ENCODE peak calls at places on chromosome 6, in eight cellular contexts. N, P, T, E, Q, X, O and W are unnamed samples.

GRCh38 chr6:152980656-152981055 is 2.2 kb downstream of the FBXO5 start:
- DNase-seq in N (no peak), Q (no peak), T (no peak), P (no peak), E (no peak), O (no peak), X (no peak), W (no peak)

GRCh38 chr6:106702451-106703110 is 73.2 kb downstream of the QRSL1 start:
- DNase-seq in P (peak), O (no peak), N (no peak), T (no peak), Q (peak), X (no peak), E (peak), W (no peak)

GRCh38 chr6:80132942-80133517 is 26.6 kb downstream of the BCKDHB start:
- DNase-seq in E (peak), O (peak), Q (peak), P (peak), N (peak), X (no peak), T (peak), W (peak)

GRCh38 chr6:134288538-134289203 is 29.2 kb downstream of the SGK1 start:
- DNase-seq in Q (no peak), E (no peak), T (no peak), P (peak), O (peak), N (peak), X (no peak), W (no peak)

GRCh38 chr6:4093288-4093687 is 14.4 kb upstream of the FAM217A start:
- DNase-seq in O (no peak), X (no peak), E (no peak), P (no peak), Q (no peak), N (no peak), T (no peak), W (no peak)

GRCh38 chr6:134519456-134519855 is 201.5 kb upstream of the SGK1 start:
- DNase-seq in O (no peak), N (no peak), E (no peak), X (no peak), P (peak), T (no peak), Q (no peak), W (no peak)

GRCh38 chr6:32972353-32973143 is 4.2 kb downstream of the BRD2 start:
- DNase-seq in T (peak), O (no peak), Q (peak), N (no peak), X (peak), P (peak), E (no peak), W (no peak)

GRCh38 chr6:148392611-148393160 is 50.0 kb downstream of the SASH1 start:
- DNase-seq in E (no peak), X (no peak), O (no peak), P (no peak), Q (no peak), T (no peak), N (no peak), W (no peak)

GRCh38 chr6:89278956-89279355 is 36.1 kb downstream of the GABRR2 start:
- DNase-seq in N (no peak), T (no peak), P (no peak), X (no peak), Q (no peak), O (no peak), E (no peak), W (no peak)

DNA sequence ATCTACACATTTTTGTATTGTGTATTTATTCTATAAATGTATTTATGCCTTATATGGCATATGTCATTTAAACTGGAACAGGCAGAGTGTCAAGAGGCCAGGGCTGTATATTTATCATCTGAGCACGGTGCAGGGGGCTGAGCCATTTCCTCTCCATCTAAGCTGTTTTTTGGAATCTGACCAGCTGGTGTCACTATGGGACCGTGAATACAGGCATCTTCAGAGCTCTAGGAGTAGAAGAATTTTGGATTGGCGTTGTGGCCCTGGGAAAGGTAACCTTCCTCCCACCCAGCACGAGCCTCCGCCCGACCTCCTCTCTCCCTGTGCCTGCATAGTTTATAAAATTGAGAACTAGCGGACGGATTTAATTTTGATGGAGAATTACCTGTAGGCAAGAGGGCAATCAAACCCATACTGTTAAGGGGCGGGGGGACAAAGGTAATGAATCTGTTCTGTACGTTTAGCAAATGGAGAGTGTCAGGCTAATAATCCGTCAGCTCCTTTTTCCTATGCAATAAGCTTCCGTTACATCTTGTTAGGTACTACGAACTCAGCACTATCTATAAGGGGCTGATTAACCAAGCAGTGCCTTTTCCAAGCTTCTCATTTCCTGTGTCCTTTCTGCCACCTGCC is 29.0 kb upstream of the EEF1E1 start:
- DNase-seq in Q (peak), P (peak), X (no peak), E (peak), T (peak), O (peak), N (peak), W (no peak)
- TF ChIP-seq CTCF in Q (peak), P (peak), X (peak), E (peak), T (peak), O (peak), N (peak), W (peak)

DNA sequence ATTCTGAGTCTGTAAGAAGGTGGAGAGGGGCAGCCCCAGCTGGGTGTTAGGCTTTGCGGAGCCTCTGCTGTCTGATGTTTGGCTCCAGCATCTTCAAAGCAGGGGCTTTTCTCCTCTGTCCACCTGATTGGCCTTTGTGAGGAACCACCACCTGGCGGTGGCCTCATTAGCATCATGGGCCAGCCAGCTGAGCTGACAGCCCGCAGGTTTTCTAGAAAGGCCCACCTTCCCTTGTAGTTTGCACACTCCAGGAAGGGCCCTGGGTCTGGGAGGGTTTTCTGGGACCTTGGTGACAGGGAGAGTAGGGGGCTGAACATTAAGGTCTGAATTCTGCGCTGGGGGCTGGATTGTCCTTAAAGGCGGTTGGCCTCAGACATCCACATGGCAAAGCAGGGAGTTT is 11.6 kb downstream of the IGF2R start:
- DNase-seq in O (no peak), X (no peak), T (no peak), N (no peak), E (no peak), Q (no peak), P (no peak), W (no peak)
- H3K4me3 ChIP-seq in O (no peak), X (no peak), T (no peak), N (no peak), E (no peak), Q (no peak), P (no peak), W (no peak)

DNA sequence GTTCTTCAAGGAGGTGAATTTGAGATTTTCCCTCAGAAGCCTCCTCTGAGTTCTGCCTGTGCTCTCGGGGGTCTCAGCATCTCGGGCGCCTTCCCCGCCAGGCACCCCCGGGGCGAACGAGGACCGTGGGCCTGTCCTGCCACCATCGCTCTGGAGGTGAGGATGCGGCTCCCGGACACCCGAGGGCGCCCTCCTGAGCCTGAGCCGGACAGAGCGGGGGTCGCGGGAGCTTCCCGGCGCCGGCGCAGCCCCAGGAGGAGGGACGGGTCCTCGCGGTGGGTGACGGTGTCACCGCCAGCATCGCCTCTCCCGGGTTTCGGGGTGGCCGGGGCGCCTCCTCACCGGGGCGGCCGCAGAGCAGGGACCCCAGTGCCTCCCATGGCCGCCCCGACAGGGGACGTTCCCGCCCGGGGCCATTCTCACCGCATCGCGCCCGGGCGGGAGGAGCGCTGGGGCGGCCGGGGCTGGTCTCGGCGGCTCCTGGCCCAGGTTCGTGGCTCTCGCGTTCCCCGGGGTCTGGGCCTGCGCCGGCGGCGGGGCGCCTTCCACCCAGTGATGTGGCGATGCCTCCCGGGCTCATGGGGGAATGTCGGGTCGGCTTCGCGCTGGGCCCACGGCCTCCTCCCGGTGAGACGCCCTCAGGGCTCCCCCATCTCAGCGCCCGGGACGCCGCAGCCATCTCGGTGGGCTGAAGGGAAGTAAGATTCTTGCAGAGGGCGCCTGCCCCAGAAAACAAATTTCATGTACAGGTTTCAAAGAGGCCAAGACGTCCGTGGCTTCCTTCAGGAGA is 210.5 kb downstream of the ERMARD start:
- DNase-seq in X (peak), T (peak), Q (no peak), P (no peak), E (no peak), N (no peak), O (no peak), W (no peak)
- TF ChIP-seq CTCF in X (no peak), T (peak), Q (no peak), P (no peak), E (peak), N (no peak), O (peak), W (peak)

GRCh38 chr6:37008484-37009186 is 3.2 kb downstream of the FGD2 start:
- DNase-seq in X (no peak), N (no peak), E (no peak), O (peak), Q (no peak), T (no peak), P (no peak), W (no peak)
- H3K4me3 ChIP-seq in X (no peak), N (no peak), E (no peak), O (no peak), Q (no peak), T (no peak), P (peak), W (no peak)

GRCh38 chr6:9103876-9104521 is 668.7 kb upstream of the SLC35B3 start:
- DNase-seq in X (no peak), P (no peak), E (no peak), O (no peak), N (no peak), T (no peak), Q (no peak), W (no peak)
- TF ChIP-seq CTCF in X (no peak), P (no peak), E (no peak), O (no peak), N (no peak), T (no peak), Q (no peak), W (no peak)

DNA sequence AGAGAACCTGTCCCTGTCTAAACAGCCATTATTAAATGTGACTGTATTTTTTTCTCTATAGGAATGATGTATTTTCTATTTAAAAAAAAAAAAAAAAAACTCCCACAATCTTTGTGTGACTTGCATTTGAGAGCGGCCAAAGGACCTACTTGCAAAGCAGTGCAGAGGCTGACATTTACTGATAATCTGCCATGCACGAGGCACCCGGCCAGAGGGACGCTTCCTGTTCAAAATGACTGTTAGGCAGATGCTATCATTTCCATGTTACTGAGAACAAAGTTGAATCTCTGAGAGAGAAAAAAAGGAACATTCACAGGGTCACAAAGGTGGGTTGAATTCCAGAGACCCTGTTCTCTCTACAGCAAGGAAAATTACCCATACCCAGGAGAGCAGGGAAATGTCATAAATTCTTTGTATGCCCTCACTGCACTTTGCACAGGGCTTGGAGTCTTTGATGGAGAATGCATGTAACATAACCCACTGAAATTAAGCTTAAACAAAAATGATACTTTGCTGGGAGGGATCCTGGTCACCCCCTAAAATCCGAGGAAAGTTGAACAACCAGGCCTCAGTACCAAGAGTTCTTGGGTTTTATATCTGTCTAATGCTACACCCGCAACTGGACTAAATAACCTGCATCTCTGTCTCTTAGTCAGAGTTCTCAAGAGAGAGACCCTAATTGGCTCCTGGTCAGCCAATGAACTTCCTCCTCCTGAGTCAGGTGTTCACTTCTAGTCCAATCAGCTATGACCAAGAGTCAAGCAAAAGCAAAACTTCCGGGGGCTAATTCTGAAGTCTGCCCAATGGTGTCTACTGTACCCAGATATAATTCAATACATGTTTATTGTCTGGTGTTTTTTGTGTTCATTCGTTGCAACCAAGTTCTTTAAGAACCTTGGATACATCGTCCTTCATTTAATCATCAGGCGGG is 61.2 kb downstream of the GCLC start:
- DNase-seq in O (peak), P (peak), X (peak), Q (peak), N (no peak), T (peak), E (peak), W (no peak)
- H3K4me3 ChIP-seq in O (no peak), P (no peak), X (no peak), Q (no peak), N (no peak), T (no peak), E (no peak), W (no peak)

DNA sequence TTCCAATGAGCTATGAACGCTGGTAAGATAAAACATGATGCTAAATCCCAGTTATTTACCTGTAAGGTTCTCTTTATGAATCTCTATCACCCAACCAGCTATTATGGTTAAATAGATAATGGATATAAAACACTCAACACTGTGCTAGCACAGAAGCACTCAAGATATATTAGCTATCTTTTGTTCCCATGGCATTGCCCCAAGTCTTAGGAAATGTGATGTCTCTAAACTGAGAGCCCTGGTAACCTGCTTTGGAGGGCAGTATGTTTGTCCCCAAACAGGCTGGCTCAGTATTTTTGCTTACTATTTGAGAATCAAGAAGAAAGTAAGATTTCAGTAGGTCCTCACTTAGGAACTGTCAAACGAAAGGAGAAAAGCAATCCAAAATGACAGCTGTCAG is 90.5 kb downstream of the BTBD9 start:
- DNase-seq in N (no peak), O (no peak), E (no peak), P (no peak), T (no peak), Q (no peak), X (no peak), W (no peak)
- TF ChIP-seq CTCF in N (no peak), O (no peak), E (no peak), P (no peak), T (no peak), Q (no peak), X (no peak), W (no peak)